ENCODE peak calls at places on chromosomes 6 and 20, in eight cellular contexts. One of them, this sample, is unnamed.
A peak's percentile ranks its signal among the peaks of the same experiment; 100 is the strongest.

GRCh38 chr6:53673138-53673801 is 7.7 kb upstream of the KLHL31 start:
- DNase-seq in ascending aorta: no peak
- DNase-seq in testis: no peak
- DNase-seq in mammary epithelial cell: peak; percentile 57
- DNase-seq in IMR-90: peak; percentile 83
- DNase-seq in heart right ventricle: no peak
- DNase-seq in body of pancreas: peak; percentile 10
- DNase-seq in suprapubic skin: no peak
- DNase-seq in this sample: no peak

GRCh38 chr20:25867776-25868649 is 171.4 kb upstream of the ZNF337 start:
- DNase-seq in ascending aorta: peak; percentile 88
- DNase-seq in testis: peak; percentile 85
- DNase-seq in mammary epithelial cell: peak; percentile 59
- DNase-seq in IMR-90: peak; percentile 16
- DNase-seq in heart right ventricle: peak; percentile 83
- DNase-seq in body of pancreas: peak; percentile 84
- DNase-seq in suprapubic skin: no peak
- DNase-seq in this sample: peak; percentile 88

GRCh38 chr6:153511896-153512496 is 380.9 kb upstream of the RGS17 start:
- DNase-seq in ascending aorta: no peak
- DNase-seq in testis: peak; percentile 25
- DNase-seq in mammary epithelial cell: peak; percentile 25
- DNase-seq in IMR-90: peak; percentile 3
- DNase-seq in heart right ventricle: no peak
- DNase-seq in body of pancreas: peak; percentile 11
- DNase-seq in suprapubic skin: no peak
- DNase-seq in this sample: peak; percentile 49

GRCh38 chr20:57266251-57267157 is at the start of gene BMP7:
- DNase-seq in ascending aorta: no peak
- DNase-seq in testis: peak; percentile 28
- DNase-seq in mammary epithelial cell: peak; percentile 33
- DNase-seq in IMR-90: no peak
- DNase-seq in heart right ventricle: no peak
- DNase-seq in body of pancreas: no peak
- DNase-seq in suprapubic skin: peak; percentile 66
- DNase-seq in this sample: no peak

GRCh38 chr20:21509597-21510331 is 4.1 kb downstream of the NKX2-2 start:
- DNase-seq in ascending aorta: no peak
- DNase-seq in testis: peak; percentile 50
- DNase-seq in mammary epithelial cell: no peak
- DNase-seq in IMR-90: peak; percentile 25
- DNase-seq in heart right ventricle: no peak
- DNase-seq in body of pancreas: no peak
- DNase-seq in suprapubic skin: no peak
- DNase-seq in this sample: no peak

GRCh38 chr6:165630544-165630953 is 32.5 kb downstream of the PDE10A start:
- DNase-seq in ascending aorta: no peak
- DNase-seq in testis: no peak
- DNase-seq in mammary epithelial cell: no peak
- DNase-seq in IMR-90: peak; percentile 22
- DNase-seq in heart right ventricle: no peak
- DNase-seq in body of pancreas: no peak
- DNase-seq in suprapubic skin: no peak
- DNase-seq in this sample: no peak

GRCh38 chr6:106974999-106975698 is 620 bp upstream of the CD24 start:
- DNase-seq in ascending aorta: no peak
- DNase-seq in testis: peak; percentile 25
- DNase-seq in mammary epithelial cell: peak; percentile 75
- DNase-seq in IMR-90: no peak
- DNase-seq in heart right ventricle: peak; percentile 7
- DNase-seq in body of pancreas: peak; percentile 73
- DNase-seq in suprapubic skin: no peak
- DNase-seq in this sample: peak; percentile 7

GRCh38 chr6:77987035-77987384 is 334.2 kb downstream of the MEI4 start:
- DNase-seq in ascending aorta: no peak
- DNase-seq in testis: no peak
- DNase-seq in mammary epithelial cell: no peak
- DNase-seq in IMR-90: no peak
- DNase-seq in heart right ventricle: no peak
- DNase-seq in body of pancreas: no peak
- DNase-seq in suprapubic skin: no peak
- DNase-seq in this sample: no peak

GRCh38 chr6:35496851-35497570 is at the start of gene TEAD3:
- DNase-seq in ascending aorta: peak; percentile 80
- DNase-seq in testis: peak; percentile 43
- DNase-seq in mammary epithelial cell: peak; percentile 76
- DNase-seq in IMR-90: peak; percentile 56
- DNase-seq in heart right ventricle: peak; percentile 59
- DNase-seq in body of pancreas: peak; percentile 41
- DNase-seq in suprapubic skin: peak; percentile 75
- DNase-seq in this sample: peak; percentile 89

GRCh38 chr20:4091332-4092135 is 76.2 kb upstream of the RNF24 start:
- DNase-seq in ascending aorta: peak; percentile 81
- DNase-seq in testis: peak; percentile 67
- DNase-seq in mammary epithelial cell: peak; percentile 42
- DNase-seq in IMR-90: peak; percentile 96
- DNase-seq in heart right ventricle: peak; percentile 51
- DNase-seq in body of pancreas: peak; percentile 67
- DNase-seq in suprapubic skin: no peak
- DNase-seq in this sample: peak; percentile 71

GRCh38 chr6:11766589-11767450 is 11.8 kb downstream of the ADTRP start:
- DNase-seq in ascending aorta: peak; percentile 83
- DNase-seq in testis: no peak
- DNase-seq in mammary epithelial cell: peak; percentile 95
- DNase-seq in IMR-90: peak; percentile 98
- DNase-seq in heart right ventricle: no peak
- DNase-seq in body of pancreas: peak; percentile 58
- DNase-seq in suprapubic skin: no peak
- DNase-seq in this sample: peak; percentile 92

GRCh38 chr20:49929142-49929494 is 7.1 kb upstream of the RNF114 start:
- DNase-seq in ascending aorta: no peak
- DNase-seq in testis: no peak
- DNase-seq in mammary epithelial cell: no peak
- DNase-seq in IMR-90: no peak
- DNase-seq in heart right ventricle: no peak
- DNase-seq in body of pancreas: no peak
- DNase-seq in suprapubic skin: no peak
- DNase-seq in this sample: no peak

GRCh38 chr20:45970646-45971424 is 1.2 kb downstream of the ZNF335 start:
- DNase-seq in ascending aorta: peak; percentile 66
- DNase-seq in testis: peak; percentile 52
- DNase-seq in mammary epithelial cell: no peak
- DNase-seq in IMR-90: peak; percentile 19
- DNase-seq in heart right ventricle: peak; percentile 48
- DNase-seq in body of pancreas: peak; percentile 35
- DNase-seq in suprapubic skin: peak; percentile 81
- DNase-seq in this sample: no peak

GRCh38 chr6:162622572-162622971 is 105.0 kb downstream of the PRKN start:
- DNase-seq in ascending aorta: no peak
- DNase-seq in testis: no peak
- DNase-seq in mammary epithelial cell: no peak
- DNase-seq in IMR-90: no peak
- DNase-seq in heart right ventricle: no peak
- DNase-seq in body of pancreas: no peak
- DNase-seq in suprapubic skin: no peak
- DNase-seq in this sample: no peak

GRCh38 chr20:13029687-13030510 is 21.1 kb downstream of the SPTLC3 start:
- DNase-seq in ascending aorta: peak; percentile 70
- DNase-seq in testis: no peak
- DNase-seq in mammary epithelial cell: peak; percentile 95
- DNase-seq in IMR-90: peak; percentile 84
- DNase-seq in heart right ventricle: no peak
- DNase-seq in body of pancreas: peak; percentile 43
- DNase-seq in suprapubic skin: peak; percentile 68
- DNase-seq in this sample: no peak

GRCh38 chr6:82987416-82987815 is 78.2 kb downstream of the UBE3D start:
- DNase-seq in ascending aorta: no peak
- DNase-seq in testis: no peak
- DNase-seq in mammary epithelial cell: no peak
- DNase-seq in IMR-90: no peak
- DNase-seq in heart right ventricle: no peak
- DNase-seq in body of pancreas: no peak
- DNase-seq in suprapubic skin: no peak
- DNase-seq in this sample: no peak

GRCh38 chr6:73108949-73109348 is 116.3 kb downstream of the KHDC1L start:
- DNase-seq in ascending aorta: no peak
- DNase-seq in testis: no peak
- DNase-seq in mammary epithelial cell: no peak
- DNase-seq in IMR-90: no peak
- DNase-seq in heart right ventricle: no peak
- DNase-seq in body of pancreas: no peak
- DNase-seq in suprapubic skin: no peak
- DNase-seq in this sample: no peak

GRCh38 chr20:18585134-18585533 is 2.7 kb upstream of the DTD1 start:
- DNase-seq in ascending aorta: no peak
- DNase-seq in testis: no peak
- DNase-seq in mammary epithelial cell: peak; percentile 56
- DNase-seq in IMR-90: peak; percentile 64
- DNase-seq in heart right ventricle: no peak
- DNase-seq in body of pancreas: no peak
- DNase-seq in suprapubic skin: no peak
- DNase-seq in this sample: no peak

GRCh38 chr6:36070252-36070651 is 42.6 kb downstream of the MAPK14 start:
- DNase-seq in ascending aorta: no peak
- DNase-seq in testis: no peak
- DNase-seq in mammary epithelial cell: no peak
- DNase-seq in IMR-90: no peak
- DNase-seq in heart right ventricle: no peak
- DNase-seq in body of pancreas: no peak
- DNase-seq in suprapubic skin: no peak
- DNase-seq in this sample: no peak

GRCh38 chr6:108100003-108100402 is 25.5 kb upstream of the OSTM1 start:
- DNase-seq in ascending aorta: no peak
- DNase-seq in testis: no peak
- DNase-seq in mammary epithelial cell: no peak
- DNase-seq in IMR-90: no peak
- DNase-seq in heart right ventricle: no peak
- DNase-seq in body of pancreas: no peak
- DNase-seq in suprapubic skin: no peak
- DNase-seq in this sample: no peak

GRCh38 chr20:35146299-35146921 is 726 bp downstream of the EDEM2 start:
- DNase-seq in ascending aorta: no peak
- DNase-seq in testis: peak; percentile 21
- DNase-seq in mammary epithelial cell: peak; percentile 13
- DNase-seq in IMR-90: no peak
- DNase-seq in heart right ventricle: no peak
- DNase-seq in body of pancreas: peak; percentile 8
- DNase-seq in suprapubic skin: peak; percentile 73
- DNase-seq in this sample: peak; percentile 51

GRCh38 chr6:116536216-116536621 is 9.3 kb downstream of the TRAPPC3L start:
- DNase-seq in ascending aorta: no peak
- DNase-seq in testis: no peak
- DNase-seq in mammary epithelial cell: peak; percentile 89
- DNase-seq in IMR-90: peak; percentile 71
- DNase-seq in heart right ventricle: peak; percentile 34
- DNase-seq in body of pancreas: peak; percentile 44
- DNase-seq in suprapubic skin: no peak
- DNase-seq in this sample: peak; percentile 76
- H3K4me3 ChIP-seq in ascending aorta: no peak overlapping the region
- H3K4me3 ChIP-seq in testis: no peak overlapping the region
- H3K4me3 ChIP-seq in mammary epithelial cell: no peak overlapping the region
- H3K4me3 ChIP-seq in IMR-90: no peak overlapping the region
- H3K4me3 ChIP-seq in heart right ventricle: no peak overlapping the region
- H3K4me3 ChIP-seq in body of pancreas: no peak overlapping the region
- H3K4me3 ChIP-seq in suprapubic skin: no peak overlapping the region
- H3K4me3 ChIP-seq in this sample: no peak overlapping the region

GRCh38 chr20:7161690-7162089 is 394.2 kb downstream of the BMP2 start:
- DNase-seq in ascending aorta: no peak
- DNase-seq in testis: peak; percentile 32
- DNase-seq in mammary epithelial cell: peak; percentile 25
- DNase-seq in IMR-90: no peak
- DNase-seq in heart right ventricle: peak; percentile 13
- DNase-seq in body of pancreas: no peak
- DNase-seq in suprapubic skin: no peak
- DNase-seq in this sample: peak; percentile 34
- TF ChIP-seq CTCF in ascending aorta: no peak
- TF ChIP-seq CTCF in testis: no peak
- TF ChIP-seq CTCF in mammary epithelial cell: peak; percentile 68
- TF ChIP-seq CTCF in IMR-90: no peak
- TF ChIP-seq CTCF in heart right ventricle: peak; percentile 52
- TF ChIP-seq CTCF in body of pancreas: peak; percentile 11
- TF ChIP-seq CTCF in suprapubic skin: no peak
- TF ChIP-seq CTCF in this sample: peak; percentile 39

DNA sequence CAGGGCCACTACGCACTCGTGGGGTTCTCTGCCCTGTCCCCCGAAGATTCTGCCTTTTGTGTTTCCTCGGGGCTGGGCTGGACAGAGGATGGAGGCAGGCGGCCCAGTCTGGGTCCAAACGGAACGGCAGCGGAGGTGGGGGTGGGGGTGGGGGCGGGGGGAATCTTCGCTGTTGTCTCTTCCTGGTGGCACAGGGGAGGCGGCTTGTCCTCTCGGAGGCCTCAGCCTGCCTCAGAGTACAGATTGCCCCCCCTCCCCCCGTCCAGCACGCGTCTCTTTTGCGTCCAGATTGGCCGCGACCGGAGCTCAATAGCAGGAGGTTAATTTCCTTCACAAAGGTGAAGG is 1.4 kb upstream of the INSM1 start:
- DNase-seq in ascending aorta: no peak
- DNase-seq in testis: no peak
- DNase-seq in mammary epithelial cell: no peak
- DNase-seq in IMR-90: no peak
- DNase-seq in heart right ventricle: no peak
- DNase-seq in body of pancreas: no peak
- DNase-seq in suprapubic skin: no peak
- DNase-seq in this sample: no peak
- H3K27me3 ChIP-seq in ascending aorta: peaks cover 19% of the 10 kb centered on the region
- H3K27me3 ChIP-seq in testis: peaks cover 3% of the 10 kb centered on the region
- H3K27me3 ChIP-seq in mammary epithelial cell: peaks cover 80% of the 10 kb centered on the region
- H3K27me3 ChIP-seq in IMR-90: peaks cover 93% of the 10 kb centered on the region
- H3K27me3 ChIP-seq in heart right ventricle: peaks cover 88% of the 10 kb centered on the region
- H3K27me3 ChIP-seq in body of pancreas: no peaks in the 10 kb centered on the region
- H3K27me3 ChIP-seq in suprapubic skin: peaks cover 98% of the 10 kb centered on the region
- H3K27me3 ChIP-seq in this sample: peaks cover 100% of the 10 kb centered on the region

DNA sequence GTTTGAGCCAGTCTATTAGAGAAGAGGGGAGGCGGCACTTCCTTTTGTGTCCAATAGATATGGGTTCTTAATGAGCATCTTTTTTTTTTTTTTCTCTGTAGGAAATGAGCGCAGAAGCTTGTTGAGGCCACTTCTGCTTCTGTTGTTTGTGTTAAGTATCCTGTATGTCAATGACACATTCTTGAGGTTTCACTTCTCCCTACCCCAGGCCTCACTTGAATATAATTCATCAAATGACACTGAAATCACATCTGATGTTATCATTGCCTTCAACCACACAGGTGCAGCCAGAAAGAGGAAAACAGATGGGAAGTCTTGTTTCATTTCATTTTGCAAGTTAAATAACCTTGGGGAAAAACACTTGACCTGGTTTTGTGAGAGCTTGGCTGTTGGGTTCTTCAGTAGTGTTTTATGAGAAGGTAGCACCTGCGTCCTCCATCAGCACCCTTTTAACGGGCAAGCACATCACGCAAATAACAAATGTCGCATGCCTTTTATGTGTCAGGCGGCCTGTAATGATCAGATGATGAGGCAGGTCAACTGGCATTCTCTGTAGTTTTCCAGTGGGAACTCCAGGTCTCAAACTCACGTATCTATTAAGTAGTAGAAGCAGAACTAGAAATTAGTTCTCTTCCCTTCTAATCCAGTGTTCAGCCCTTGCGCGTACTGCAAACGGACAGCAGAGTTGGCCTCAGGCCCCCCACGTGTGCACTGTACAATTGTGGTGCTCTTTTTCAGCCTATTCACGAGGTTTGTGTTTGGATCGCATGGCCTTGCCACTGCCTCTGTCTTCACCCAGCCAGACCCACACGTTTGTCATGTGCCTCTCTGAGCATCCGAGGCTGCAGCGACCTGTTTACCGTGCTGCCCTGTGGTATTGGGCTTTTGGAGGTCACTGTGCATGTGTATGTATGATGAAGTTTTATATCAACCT is 23.5 kb downstream of the PLEKHG1 start:
- DNase-seq in ascending aorta: no peak
- DNase-seq in testis: no peak
- DNase-seq in mammary epithelial cell: no peak
- DNase-seq in IMR-90: no peak
- DNase-seq in heart right ventricle: no peak
- DNase-seq in body of pancreas: peak; percentile 11
- DNase-seq in suprapubic skin: no peak
- DNase-seq in this sample: no peak
- H3K4me3 ChIP-seq in ascending aorta: no peak overlapping the region
- H3K4me3 ChIP-seq in testis: no peak overlapping the region
- H3K4me3 ChIP-seq in mammary epithelial cell: no peak overlapping the region
- H3K4me3 ChIP-seq in IMR-90: no peak overlapping the region
- H3K4me3 ChIP-seq in heart right ventricle: no peak overlapping the region
- H3K4me3 ChIP-seq in body of pancreas: no peak overlapping the region
- H3K4me3 ChIP-seq in suprapubic skin: no peak overlapping the region
- H3K4me3 ChIP-seq in this sample: no peak overlapping the region

This sample was measured in cardiac muscle cell.